ENCODE peak calls at places on chromosomes 12 and 14, in six cellular contexts. J, S, E, M, B and A are unnamed samples.

GRCh38 chr12:32273063-32273521 is 126.3 kb upstream of the FGD4 start:
- DNase-seq in M (no peak), B (no peak), E (no peak), S (peak; percentile 28), J (peak; percentile 53), A (no peak)

GRCh38 chr14:63438065-63438757 is 105.0 kb downstream of the PPP2R5E start:
- DNase-seq in B (no peak), M (peak; percentile 28), J (peak; percentile 88), S (peak; percentile 23), E (peak; percentile 50), A (peak; percentile 13)

GRCh38 chr12:3571323-3571722 is 80.3 kb downstream of the PRMT8 start:
- DNase-seq in M (no peak), S (no peak), J (no peak), B (no peak), E (no peak), A (no peak)

GRCh38 chr14:24630872-24631477 is 3.0 kb downstream of the GZMB start:
- DNase-seq in J (no peak), B (no peak), M (no peak), E (peak; percentile 4), S (no peak), A (no peak)

GRCh38 chr12:6852651-6853354 is 853 bp downstream of the USP5 start:
- DNase-seq in E (peak; percentile 37), J (peak; percentile 44), M (no peak), B (no peak), S (no peak), A (peak; percentile 82)

GRCh38 chr12:30643366-30643765 is 52.3 kb downstream of the IPO8 start:
- DNase-seq in M (no peak), E (no peak), J (no peak), B (no peak), S (no peak), A (no peak)

GRCh38 chr12:12039897-12040296 is 30.8 kb upstream of the BCL2L14 start:
- DNase-seq in J (no peak), M (no peak), B (no peak), S (no peak), E (peak; percentile 33), A (no peak)

GRCh38 chr12:76866726-76867125 is 12.1 kb downstream of the CSRP2 start:
- DNase-seq in B (no peak), E (no peak), J (peak; percentile 36), S (no peak), M (no peak), A (no peak)

GRCh38 chr14:87312138-87312537 is 680.8 kb downstream of the GALC start:
- DNase-seq in B (no peak), S (no peak), E (no peak), M (no peak), J (no peak), A (no peak)

GRCh38 chr12:57626929-57627445 is 6.0 kb downstream of the B4GALNT1 start:
- DNase-seq in B (no peak), J (no peak), S (no peak), E (no peak), M (no peak), A (no peak)

GRCh38 chr12:14450479-14450878 is 85.0 kb downstream of the ATF7IP start:
- DNase-seq in J (no peak), B (no peak), E (no peak), M (no peak), S (no peak), A (no peak)

GRCh38 chr14:69242311-69243224 is 17.4 kb upstream of the GALNT16 start:
- DNase-seq in E (peak; percentile 49), J (peak; percentile 81), M (no peak), S (peak; percentile 79), B (no peak), A (peak; percentile 65)

GRCh38 chr14:32542507-32542906 is 213.4 kb downstream of the AKAP6 start:
- DNase-seq in B (no peak), J (no peak), E (no peak), S (peak; percentile 5), M (no peak), A (no peak)